ENCODE peak calls at places on chromosomes 1 and 21, in six cellular contexts. J is stimulated activated CD4-positive, alpha-beta T cell treated with anti-CD3 and anti-CD28 coated beads, Interleukin-4, amount 100 ng/mL, for 48 hours; N is activated T-helper 1 cell treated with anti-CD3 and anti-CD28 coated beads, Interleukin-12 subunit alpha, Interleukin-12 subunit beta, Interleukin-2, Interleukin-4 antibody, amounts not matched to agents 30 ng/mL and 10 ng/mL and 1 ng/mL, durations not matched to agents 14 hours and 24 hours and 36 hours; L is HuH-7; T is epithelial cell of prostate; U is NCI-H1092 treated with DMSO at 0.1 percent for 48 hours. Z is an unnamed sample.

GRCh38 chr1:215109171-215109570 is 26.6 kb downstream of the KCNK2 start:
- DNase-seq in N (no peak), J (no peak), U (no peak), L (no peak), T (no peak), Z (no peak)

GRCh38 chr21:23936224-23936623 is 1671.1 kb downstream of the MRPL39 start:
- DNase-seq in L (peak), T (no peak), J (no peak), U (peak), N (no peak), Z (peak)

GRCh38 chr1:147472953-147473734 is 68.2 kb upstream of the BCL9 start:
- DNase-seq in T (no peak), L (no peak), J (no peak), N (no peak), U (no peak), Z (no peak)

GRCh38 chr1:2516124-2516523 is 10.3 kb downstream of the PANK4 start:
- DNase-seq in N (no peak), T (no peak), J (no peak), L (no peak), U (no peak), Z (no peak)

GRCh38 chr1:209703834-209704504 is 677 bp upstream of the HSD11B1 start:
- DNase-seq in J (no peak), T (no peak), N (no peak), L (no peak), U (no peak), Z (no peak)

GRCh38 chr1:168098534-168099313 is 38.0 kb downstream of the GPR161 start:
- DNase-seq in N (no peak), L (no peak), J (no peak), U (no peak), T (no peak), Z (no peak)

GRCh38 chr1:26287033-26287711 is 7.3 kb downstream of the SH3BGRL3 start:
- DNase-seq in J (no peak), N (peak), T (no peak), U (no peak), L (no peak), Z (no peak)

GRCh38 chr1:16294219-16295212 is 57.5 kb upstream of the CPLANE2 start:
- DNase-seq in T (peak), J (no peak), N (no peak), L (no peak), U (no peak), Z (no peak)

GRCh38 chr1:99855914-99856450 is 5.8 kb downstream of the AGL start:
- DNase-seq in J (no peak), T (no peak), L (no peak), N (no peak), U (no peak), Z (no peak)

GRCh38 chr1:165376041-165376810 is 19.7 kb upstream of the LMX1A start:
- DNase-seq in T (no peak), N (no peak), J (no peak), U (peak), L (no peak), Z (peak)

GRCh38 chr1:177302365-177303044 is 131.7 kb downstream of the BRINP2 start:
- DNase-seq in T (no peak), N (no peak), J (no peak), U (peak), L (no peak), Z (no peak)

GRCh38 chr21:30146558-30147282 is 19.9 kb downstream of the CLDN17 start:
- DNase-seq in N (no peak), T (peak), U (no peak), J (no peak), L (no peak), Z (peak)

GRCh38 chr1:1438531-1439381 is 3.3 kb downstream of the VWA1 start:
- DNase-seq in N (no peak), T (no peak), U (no peak), J (no peak), L (no peak), Z (no peak)

GRCh38 chr1:110607663-110608230 is 1.6 kb upstream of the KCNA2 start:
- DNase-seq in U (no peak), N (no peak), T (no peak), L (no peak), J (no peak), Z (no peak)

GRCh38 chr1:155218854-155219591 is 10.5 kb downstream of the MTX1 start:
- DNase-seq in U (peak), N (no peak), L (no peak), J (no peak), T (no peak), Z (peak)